ENCODE peak calls at places on chromosome 14, in eight cellular contexts. One of them, this sample, is unnamed.

GRCh38 chr14:90836692-90837063 is 20.4 kb upstream of the TTC7B start:
- DNase-seq in A549: no peak
- DNase-seq in CD8-positive, alpha-beta T cell: no peak
- DNase-seq in upper lobe of left lung: no peak
- DNase-seq in heart right ventricle: no peak
- DNase-seq in prostate gland: no peak
- DNase-seq in WTC11: no peak
- DNase-seq in foreskin fibroblast: no peak
- DNase-seq in this sample: no peak

GRCh38 chr14:24315807-24316596 is 4.7 kb downstream of the LTB4R start:
- DNase-seq in WTC11: peak; percentile 63
- DNase-seq in foreskin fibroblast: no peak
- DNase-seq in A549: no peak
- DNase-seq in prostate gland: no peak
- DNase-seq in upper lobe of left lung: peak; percentile 55
- DNase-seq in CD8-positive, alpha-beta T cell: no peak
- DNase-seq in heart right ventricle: peak; percentile 56
- DNase-seq in this sample: no peak

GRCh38 chr14:64938972-64939816 is 3.4 kb downstream of the GPX2 start:
- DNase-seq in CD8-positive, alpha-beta T cell: no peak
- DNase-seq in prostate gland: no peak
- DNase-seq in heart right ventricle: no peak
- DNase-seq in upper lobe of left lung: no peak
- DNase-seq in WTC11: no peak
- DNase-seq in foreskin fibroblast: no peak
- DNase-seq in A549: no peak
- DNase-seq in this sample: no peak

GRCh38 chr14:50823763-50824636 is 7.0 kb downstream of the NIN start:
- DNase-seq in CD8-positive, alpha-beta T cell: no peak
- DNase-seq in prostate gland: no peak
- DNase-seq in A549: no peak
- DNase-seq in WTC11: no peak
- DNase-seq in heart right ventricle: no peak
- DNase-seq in foreskin fibroblast: no peak
- DNase-seq in upper lobe of left lung: no peak
- DNase-seq in this sample: no peak

GRCh38 chr14:31205681-31206535 is 1.7 kb downstream of the HECTD1 start:
- DNase-seq in WTC11: no peak
- DNase-seq in CD8-positive, alpha-beta T cell: no peak
- DNase-seq in heart right ventricle: no peak
- DNase-seq in prostate gland: no peak
- DNase-seq in foreskin fibroblast: peak; percentile 56
- DNase-seq in upper lobe of left lung: no peak
- DNase-seq in A549: no peak
- DNase-seq in this sample: no peak

GRCh38 chr14:77301103-77301502 is 19.6 kb downstream of the POMT2 start:
- DNase-seq in upper lobe of left lung: peak; percentile 49
- DNase-seq in CD8-positive, alpha-beta T cell: no peak
- DNase-seq in heart right ventricle: peak; percentile 69
- DNase-seq in foreskin fibroblast: peak; percentile 74
- DNase-seq in A549: peak; percentile 78
- DNase-seq in WTC11: peak; percentile 90
- DNase-seq in prostate gland: peak; percentile 68
- DNase-seq in this sample: peak; percentile 32

GRCh38 chr14:77559381-77559780 is 57.1 kb downstream of the SPTLC2 start:
- DNase-seq in CD8-positive, alpha-beta T cell: no peak
- DNase-seq in WTC11: no peak
- DNase-seq in foreskin fibroblast: no peak
- DNase-seq in A549: no peak
- DNase-seq in upper lobe of left lung: no peak
- DNase-seq in heart right ventricle: no peak
- DNase-seq in prostate gland: no peak
- DNase-seq in this sample: no peak

GRCh38 chr14:77133718-77134338 is 7.8 kb downstream of the ZDHHC22 start:
- DNase-seq in heart right ventricle: peak; percentile 65
- DNase-seq in CD8-positive, alpha-beta T cell: no peak
- DNase-seq in WTC11: peak; percentile 83
- DNase-seq in prostate gland: no peak
- DNase-seq in A549: peak; percentile 65
- DNase-seq in foreskin fibroblast: peak; percentile 45
- DNase-seq in upper lobe of left lung: peak; percentile 33
- DNase-seq in this sample: peak; percentile 50

GRCh38 chr14:100772607-100773165 is 46.0 kb downstream of the DLK1 start:
- DNase-seq in prostate gland: no peak
- DNase-seq in foreskin fibroblast: no peak
- DNase-seq in CD8-positive, alpha-beta T cell: no peak
- DNase-seq in A549: no peak
- DNase-seq in upper lobe of left lung: no peak
- DNase-seq in heart right ventricle: no peak
- DNase-seq in WTC11: no peak
- DNase-seq in this sample: no peak

GRCh38 chr14:77843155-77843554 is 43.2 kb downstream of the ADCK1 start:
- DNase-seq in heart right ventricle: no peak
- DNase-seq in WTC11: no peak
- DNase-seq in A549: no peak
- DNase-seq in prostate gland: no peak
- DNase-seq in CD8-positive, alpha-beta T cell: no peak
- DNase-seq in upper lobe of left lung: no peak
- DNase-seq in foreskin fibroblast: no peak
- DNase-seq in this sample: no peak

GRCh38 chr14:91613459-91614145 is 103.5 kb upstream of the PPP4R3A start:
- DNase-seq in CD8-positive, alpha-beta T cell: no peak
- DNase-seq in WTC11: no peak
- DNase-seq in foreskin fibroblast: no peak
- DNase-seq in prostate gland: no peak
- DNase-seq in upper lobe of left lung: no peak
- DNase-seq in heart right ventricle: no peak
- DNase-seq in A549: no peak
- DNase-seq in this sample: no peak

GRCh38 chr14:30243805-30244204 is 315.2 kb upstream of the G2E3 start:
- DNase-seq in heart right ventricle: no peak
- DNase-seq in upper lobe of left lung: no peak
- DNase-seq in prostate gland: no peak
- DNase-seq in A549: no peak
- DNase-seq in WTC11: no peak
- DNase-seq in CD8-positive, alpha-beta T cell: no peak
- DNase-seq in foreskin fibroblast: peak; percentile 61
- DNase-seq in this sample: no peak

DNA sequence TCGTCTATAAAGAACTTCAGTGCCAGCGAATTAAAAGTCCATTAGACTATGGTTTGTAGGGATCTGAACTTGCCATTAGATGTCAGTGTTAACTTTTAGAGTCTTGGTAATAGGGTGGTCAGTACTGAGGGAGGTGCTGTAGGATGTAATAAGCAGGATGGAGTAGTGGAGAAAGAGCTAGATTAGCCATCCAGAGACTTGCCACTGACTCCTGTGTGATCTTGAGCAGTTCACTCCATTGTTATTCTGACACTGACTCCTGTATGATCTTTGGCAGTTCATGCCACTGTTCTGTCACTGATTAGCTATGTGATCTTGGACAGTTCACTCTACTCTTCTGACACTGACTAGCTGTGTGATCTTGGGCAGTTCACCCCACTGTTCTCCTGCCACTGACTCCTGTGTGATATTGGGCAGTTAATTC is 133.6 kb downstream of the TTLL5 start:
- DNase-seq in prostate gland: no peak
- DNase-seq in heart right ventricle: no peak
- DNase-seq in A549: no peak
- DNase-seq in WTC11: no peak
- DNase-seq in CD8-positive, alpha-beta T cell: no peak
- DNase-seq in foreskin fibroblast: peak; percentile 32
- DNase-seq in upper lobe of left lung: no peak
- DNase-seq in this sample: no peak
- TF ChIP-seq CTCF in prostate gland: peak; percentile 61
- TF ChIP-seq CTCF in heart right ventricle: peak; percentile 51
- TF ChIP-seq CTCF in A549: peak; percentile 15
- TF ChIP-seq CTCF in WTC11: no peak
- TF ChIP-seq CTCF in CD8-positive, alpha-beta T cell: no peak
- TF ChIP-seq CTCF in foreskin fibroblast: peak; percentile 55
- TF ChIP-seq CTCF in upper lobe of left lung: peak; percentile 8
- TF ChIP-seq CTCF in this sample: no peak

DNA sequence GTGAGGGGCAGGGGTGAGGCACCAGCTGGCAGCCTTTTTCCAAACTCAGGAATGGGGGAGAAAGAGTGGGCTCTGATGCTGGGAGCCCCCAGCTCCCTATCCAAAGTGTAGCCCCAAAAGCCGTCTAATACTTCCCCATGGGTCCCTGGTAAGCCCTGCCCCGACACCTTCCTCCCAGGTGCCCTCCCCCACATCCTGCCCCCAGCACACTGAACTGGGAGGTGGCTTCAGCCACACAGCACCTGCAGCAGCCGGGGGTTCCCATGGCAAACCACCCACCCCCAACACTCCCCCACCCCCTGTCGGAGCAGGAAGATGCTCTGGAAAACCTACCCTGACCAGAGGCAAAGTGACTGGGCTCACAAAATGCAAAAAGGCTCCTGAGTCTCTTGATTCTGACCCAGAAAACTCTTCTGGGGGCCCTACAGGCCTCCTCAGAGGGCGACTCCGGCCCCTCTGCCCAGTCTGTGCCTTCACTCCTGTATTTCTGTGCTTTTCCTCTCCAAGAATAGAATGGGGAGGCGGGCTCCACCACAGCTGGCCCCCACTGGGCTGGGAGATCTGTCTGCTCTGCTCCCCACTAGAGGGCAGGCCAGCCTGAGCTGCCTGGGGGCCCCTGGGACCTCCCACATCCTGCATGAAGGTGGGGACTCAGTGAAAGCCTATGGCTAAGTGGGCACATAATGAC is 81.6 kb downstream of the ITPK1 start:
- DNase-seq in CD8-positive, alpha-beta T cell: peak; percentile 19
- DNase-seq in foreskin fibroblast: no peak
- DNase-seq in WTC11: peak; percentile 66
- DNase-seq in upper lobe of left lung: no peak
- DNase-seq in heart right ventricle: no peak
- DNase-seq in prostate gland: no peak
- DNase-seq in A549: no peak
- DNase-seq in this sample: peak; percentile 31
- TF ChIP-seq CTCF in CD8-positive, alpha-beta T cell: peak; percentile 74
- TF ChIP-seq CTCF in foreskin fibroblast: peak; percentile 44
- TF ChIP-seq CTCF in WTC11: peak; percentile 11
- TF ChIP-seq CTCF in upper lobe of left lung: peak; percentile 43
- TF ChIP-seq CTCF in heart right ventricle: peak; percentile 53
- TF ChIP-seq CTCF in prostate gland: peak; percentile 30
- TF ChIP-seq CTCF in A549: peak; percentile 52
- TF ChIP-seq CTCF in this sample: no peak

DNA sequence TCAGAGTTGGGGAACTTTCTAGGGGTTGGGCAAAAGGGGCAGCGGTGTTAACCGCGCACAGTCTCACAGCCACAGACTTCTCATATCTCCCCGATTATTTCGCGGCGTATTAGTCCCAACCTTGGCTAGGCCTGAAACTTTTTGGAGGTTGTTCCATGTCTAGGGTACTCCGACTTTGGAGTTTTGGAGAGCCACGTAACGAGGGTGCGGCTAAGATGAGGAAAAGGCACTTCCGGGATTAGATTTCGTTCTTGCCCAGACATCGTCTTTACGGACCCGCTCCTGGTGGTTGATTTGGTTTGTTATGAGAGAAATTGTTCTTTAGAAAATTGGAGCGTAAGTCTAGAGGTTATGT is 513 bp downstream of the CCNK start:
- DNase-seq in foreskin fibroblast: no peak
- DNase-seq in heart right ventricle: no peak
- DNase-seq in upper lobe of left lung: no peak
- DNase-seq in WTC11: no peak
- DNase-seq in CD8-positive, alpha-beta T cell: no peak
- DNase-seq in prostate gland: peak; percentile 19
- DNase-seq in A549: peak; percentile 40
- DNase-seq in this sample: no peak
- TF ChIP-seq CTCF in foreskin fibroblast: no peak
- TF ChIP-seq CTCF in heart right ventricle: no peak
- TF ChIP-seq CTCF in upper lobe of left lung: no peak
- TF ChIP-seq CTCF in WTC11: no peak
- TF ChIP-seq CTCF in CD8-positive, alpha-beta T cell: no peak
- TF ChIP-seq CTCF in prostate gland: no peak
- TF ChIP-seq CTCF in A549: no peak
- TF ChIP-seq CTCF in this sample: no peak

DNA sequence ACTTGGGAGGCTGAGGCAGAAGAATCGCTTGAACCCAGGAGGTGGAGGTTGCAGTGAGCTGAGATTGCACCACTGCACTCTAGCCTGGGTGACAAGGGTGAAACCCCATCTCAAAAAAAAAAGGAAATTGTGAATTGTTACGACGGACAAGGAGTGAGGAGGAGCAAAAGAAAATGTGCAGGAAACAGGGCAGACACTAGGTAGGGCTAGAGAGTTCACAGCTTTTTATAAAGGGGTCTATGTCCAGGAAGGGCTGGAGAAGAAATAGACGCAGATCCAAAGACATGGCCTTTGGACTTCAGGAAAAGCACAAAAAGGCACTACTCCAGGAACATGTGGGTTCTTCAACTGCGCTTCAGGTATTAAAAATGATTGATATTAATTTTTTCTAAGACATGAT is 34.4 kb downstream of the ATG14 start:
- DNase-seq in prostate gland: no peak
- DNase-seq in upper lobe of left lung: no peak
- DNase-seq in heart right ventricle: no peak
- DNase-seq in CD8-positive, alpha-beta T cell: no peak
- DNase-seq in A549: no peak
- DNase-seq in foreskin fibroblast: no peak
- DNase-seq in WTC11: no peak
- DNase-seq in this sample: no peak
- TF ChIP-seq CTCF in prostate gland: no peak
- TF ChIP-seq CTCF in upper lobe of left lung: no peak
- TF ChIP-seq CTCF in heart right ventricle: no peak
- TF ChIP-seq CTCF in CD8-positive, alpha-beta T cell: no peak
- TF ChIP-seq CTCF in A549: no peak
- TF ChIP-seq CTCF in foreskin fibroblast: no peak
- TF ChIP-seq CTCF in WTC11: no peak
- TF ChIP-seq CTCF in this sample: no peak

GRCh38 chr14:20836668-20837338 is 34.2 kb upstream of the RNASE1 start:
- DNase-seq in heart right ventricle: no peak
- DNase-seq in WTC11: peak; percentile 51
- DNase-seq in prostate gland: peak; percentile 50
- DNase-seq in foreskin fibroblast: peak; percentile 14
- DNase-seq in upper lobe of left lung: no peak
- DNase-seq in CD8-positive, alpha-beta T cell: no peak
- DNase-seq in A549: peak; percentile 87
- DNase-seq in this sample: no peak
- TF ChIP-seq CTCF in heart right ventricle: peak; percentile 43
- TF ChIP-seq CTCF in WTC11: no peak
- TF ChIP-seq CTCF in prostate gland: peak; percentile 71
- TF ChIP-seq CTCF in foreskin fibroblast: peak; percentile 53
- TF ChIP-seq CTCF in upper lobe of left lung: peak; percentile 25
- TF ChIP-seq CTCF in CD8-positive, alpha-beta T cell: no peak
- TF ChIP-seq CTCF in A549: peak; percentile 73
- TF ChIP-seq CTCF in this sample: no peak

GRCh38 chr14:59199205-59199604 is 10.7 kb downstream of the DAAM1 start:
- DNase-seq in CD8-positive, alpha-beta T cell: no peak
- DNase-seq in upper lobe of left lung: no peak
- DNase-seq in foreskin fibroblast: no peak
- DNase-seq in WTC11: no peak
- DNase-seq in prostate gland: no peak
- DNase-seq in A549: no peak
- DNase-seq in heart right ventricle: no peak
- DNase-seq in this sample: no peak
- TF ChIP-seq CTCF in CD8-positive, alpha-beta T cell: no peak
- TF ChIP-seq CTCF in upper lobe of left lung: no peak
- TF ChIP-seq CTCF in foreskin fibroblast: no peak
- TF ChIP-seq CTCF in WTC11: no peak
- TF ChIP-seq CTCF in prostate gland: no peak
- TF ChIP-seq CTCF in A549: no peak
- TF ChIP-seq CTCF in heart right ventricle: no peak
- TF ChIP-seq CTCF in this sample: no peak

GRCh38 chr14:95349241-95349640 is 29.5 kb upstream of the CLMN start:
- DNase-seq in heart right ventricle: no peak
- DNase-seq in CD8-positive, alpha-beta T cell: no peak
- DNase-seq in upper lobe of left lung: peak; percentile 2
- DNase-seq in WTC11: no peak
- DNase-seq in foreskin fibroblast: no peak
- DNase-seq in A549: no peak
- DNase-seq in prostate gland: no peak
- DNase-seq in this sample: no peak
- TF ChIP-seq CTCF in heart right ventricle: no peak
- TF ChIP-seq CTCF in CD8-positive, alpha-beta T cell: no peak
- TF ChIP-seq CTCF in upper lobe of left lung: no peak
- TF ChIP-seq CTCF in WTC11: no peak
- TF ChIP-seq CTCF in foreskin fibroblast: no peak
- TF ChIP-seq CTCF in A549: no peak
- TF ChIP-seq CTCF in prostate gland: no peak
- TF ChIP-seq CTCF in this sample: no peak

This sample was measured in activated B cell treated with CpG ODN at 0.5 μM for 24 hours.